ENCODE peak calls at places on chromosomes 3 and 15, in seven cellular contexts. H, Q, P, K, R, V and U are unnamed samples.

GRCh38 chr3:15171096-15171495 is 35.0 kb upstream of the CAPN7 start:
- DNase-seq in H (no peak), Q (no peak), P (no peak), K (no peak), R (no peak), V (no peak), U (no peak)

GRCh38 chr15:70528270-70528706 is 235.1 kb downstream of the UACA start:
- DNase-seq in H (no peak), Q (no peak), P (no peak), K (no peak), R (peak; percentile 82), V (no peak), U (no peak)

GRCh38 chr3:30607032-30607833 is 832 bp downstream of the TGFBR2 start:
- DNase-seq in H (peak; percentile 71), Q (no peak), P (peak; percentile 14), K (peak; percentile 58), R (peak; percentile 97), V (peak; percentile 83), U (peak; percentile 65)

GRCh38 chr3:1275495-1275894 is 182.7 kb downstream of the CNTN6 start:
- DNase-seq in H (no peak), Q (no peak), P (peak; percentile 65), K (no peak), R (no peak), V (no peak), U (no peak)

GRCh38 chr3:77372018-77372417 is 332.1 kb downstream of the ROBO2 start:
- DNase-seq in H (no peak), Q (no peak), P (no peak), K (no peak), R (no peak), V (no peak), U (no peak)

GRCh38 chr3:122918576-122919290 is 108.8 kb downstream of the SEMA5B start:
- DNase-seq in H (no peak), Q (no peak), P (no peak), K (peak; percentile 19), R (peak; percentile 37), V (no peak), U (peak; percentile 68)

GRCh38 chr3:111851511-111851954 is 7.5 kb upstream of the PHLDB2 start:
- DNase-seq in H (peak; percentile 44), Q (no peak), P (no peak), K (peak; percentile 97), R (no peak), V (no peak), U (peak; percentile 71)

GRCh38 chr15:43390723-43391122 is 19.8 kb downstream of the TUBGCP4 start:
- DNase-seq in H (no peak), Q (no peak), P (no peak), K (no peak), R (no peak), V (no peak), U (no peak)

GRCh38 chr3:151835751-151836550 is 22.0 kb downstream of the AADAC start:
- DNase-seq in H (no peak), Q (peak; percentile 8), P (no peak), K (no peak), R (no peak), V (no peak), U (peak; percentile 68)

GRCh38 chr3:33173103-33173502 is 45.5 kb downstream of the SUSD5 start:
- DNase-seq in H (no peak), Q (no peak), P (no peak), K (no peak), R (no peak), V (no peak), U (no peak)

GRCh38 chr3:181052256-181052655 is 62.7 kb upstream of the DNAJC19 start:
- DNase-seq in H (no peak), Q (no peak), P (no peak), K (no peak), R (no peak), V (no peak), U (no peak)

GRCh38 chr15:61938249-61938648 is 122.0 kb downstream of the VPS13C start:
- DNase-seq in H (no peak), Q (no peak), P (no peak), K (no peak), R (no peak), V (no peak), U (no peak)

GRCh38 chr3:156787926-156788663 is 38.1 kb upstream of the LEKR1 start:
- DNase-seq in H (no peak), Q (peak; percentile 79), P (no peak), K (peak; percentile 94), R (no peak), V (no peak), U (peak; percentile 73)

GRCh38 chr15:40567111-40567510 is 2.0 kb upstream of the RPUSD2 start:
- DNase-seq in H (no peak), Q (no peak), P (peak; percentile 43), K (peak; percentile 29), R (no peak), V (no peak), U (no peak)

GRCh38 chr3:64022451-64023186 is 675 bp downstream of the PSMD6 start:
- DNase-seq in H (no peak), Q (no peak), P (no peak), K (peak; percentile 4), R (peak; percentile 76), V (peak; percentile 57), U (peak; percentile 47)
- H3K4me3 ChIP-seq in H (peak overlapping the region; percentile 95), Q (peak overlapping the region; percentile 95), P (peak overlapping the region; percentile 96), K (peak overlapping the region; percentile 86), R (peak overlapping the region; percentile 97), V (peak overlapping the region; percentile 97), U (peak overlapping the region; percentile 96)

GRCh38 chr15:32718082-32718821 is 448 bp downstream of the GREM1 start:
- DNase-seq in H (no peak), Q (no peak), P (peak; percentile 16), K (no peak), R (no peak), V (no peak), U (peak; percentile 93)
- H3K4me3 ChIP-seq in H (peak overlapping the region; percentile 24), Q (peak overlapping the region; percentile 92), P (peak overlapping the region; percentile 55), K (peak overlapping the region; percentile 64), R (peak overlapping the region; percentile 26), V (peak overlapping the region; percentile 52), U (peak overlapping the region; percentile 93)

GRCh38 chr3:158314426-158315357 is 204.8 kb downstream of the RSRC1 start:
- DNase-seq in H (no peak), Q (no peak), P (no peak), K (no peak), R (no peak), V (no peak), U (no peak)

GRCh38 chr3:158308533-158308932 is 198.6 kb downstream of the RSRC1 start:
- DNase-seq in H (no peak), Q (no peak), P (no peak), K (no peak), R (no peak), V (no peak), U (no peak)

GRCh38 chr3:158313344-158313927 is 203.5 kb downstream of the RSRC1 start:
- DNase-seq in H (no peak), Q (no peak), P (peak; percentile 9), K (peak; percentile 56), R (no peak), V (no peak), U (no peak)

DNA sequence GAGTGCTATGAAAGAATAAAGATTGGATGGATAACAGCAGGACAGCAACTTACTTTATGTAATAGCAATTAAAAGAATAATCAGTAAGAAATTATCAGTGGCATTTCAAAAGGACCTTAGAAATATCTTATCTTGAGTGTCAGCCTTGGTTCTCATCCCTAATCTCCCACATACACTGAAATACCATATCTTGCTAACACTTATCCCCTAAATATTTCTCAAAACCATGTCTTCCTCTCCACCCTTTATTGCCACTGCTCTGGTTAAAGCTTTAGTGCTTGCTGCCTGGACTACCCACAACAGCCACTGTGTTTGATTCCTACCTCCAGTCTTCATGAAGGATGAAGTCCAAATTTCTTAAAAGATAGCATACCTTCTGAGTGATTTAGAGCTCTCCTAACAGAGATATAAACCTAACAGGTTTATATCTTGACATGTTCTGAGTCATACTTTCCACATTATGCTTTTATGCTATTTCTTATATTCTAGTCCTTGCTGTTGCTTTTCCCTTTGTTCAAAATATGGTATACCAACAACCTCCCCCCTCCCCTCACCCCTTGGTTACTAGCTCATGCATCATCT is 202.8 kb downstream of the RSRC1 start:
- DNase-seq in H (no peak), Q (no peak), P (no peak), K (no peak), R (no peak), V (no peak), U (no peak)
- H3K4me3 ChIP-seq in H (no peak overlapping the region), Q (no peak overlapping the region), P (no peak overlapping the region), K (no peak overlapping the region), R (no peak overlapping the region), V (no peak overlapping the region), U (no peak overlapping the region)

GRCh38 chr3:9701711-9702110 is 1.9 kb upstream of the CPNE9 start:
- DNase-seq in H (no peak), Q (no peak), P (no peak), K (no peak), R (peak; percentile 65), V (no peak), U (no peak)

GRCh38 chr3:9703736-9704342 is at the start of gene CPNE9:
- DNase-seq in H (no peak), Q (no peak), P (peak; percentile 51), K (no peak), R (peak; percentile 64), V (no peak), U (no peak)

GRCh38 chr3:9703240-9703639 is 393 bp upstream of the CPNE9 start:
- DNase-seq in H (no peak), Q (no peak), P (no peak), K (no peak), R (no peak), V (no peak), U (no peak)

GRCh38 chr3:9701006-9701405 is 2.6 kb upstream of the CPNE9 start:
- DNase-seq in H (no peak), Q (no peak), P (no peak), K (no peak), R (peak; percentile 23), V (no peak), U (no peak)

DNA sequence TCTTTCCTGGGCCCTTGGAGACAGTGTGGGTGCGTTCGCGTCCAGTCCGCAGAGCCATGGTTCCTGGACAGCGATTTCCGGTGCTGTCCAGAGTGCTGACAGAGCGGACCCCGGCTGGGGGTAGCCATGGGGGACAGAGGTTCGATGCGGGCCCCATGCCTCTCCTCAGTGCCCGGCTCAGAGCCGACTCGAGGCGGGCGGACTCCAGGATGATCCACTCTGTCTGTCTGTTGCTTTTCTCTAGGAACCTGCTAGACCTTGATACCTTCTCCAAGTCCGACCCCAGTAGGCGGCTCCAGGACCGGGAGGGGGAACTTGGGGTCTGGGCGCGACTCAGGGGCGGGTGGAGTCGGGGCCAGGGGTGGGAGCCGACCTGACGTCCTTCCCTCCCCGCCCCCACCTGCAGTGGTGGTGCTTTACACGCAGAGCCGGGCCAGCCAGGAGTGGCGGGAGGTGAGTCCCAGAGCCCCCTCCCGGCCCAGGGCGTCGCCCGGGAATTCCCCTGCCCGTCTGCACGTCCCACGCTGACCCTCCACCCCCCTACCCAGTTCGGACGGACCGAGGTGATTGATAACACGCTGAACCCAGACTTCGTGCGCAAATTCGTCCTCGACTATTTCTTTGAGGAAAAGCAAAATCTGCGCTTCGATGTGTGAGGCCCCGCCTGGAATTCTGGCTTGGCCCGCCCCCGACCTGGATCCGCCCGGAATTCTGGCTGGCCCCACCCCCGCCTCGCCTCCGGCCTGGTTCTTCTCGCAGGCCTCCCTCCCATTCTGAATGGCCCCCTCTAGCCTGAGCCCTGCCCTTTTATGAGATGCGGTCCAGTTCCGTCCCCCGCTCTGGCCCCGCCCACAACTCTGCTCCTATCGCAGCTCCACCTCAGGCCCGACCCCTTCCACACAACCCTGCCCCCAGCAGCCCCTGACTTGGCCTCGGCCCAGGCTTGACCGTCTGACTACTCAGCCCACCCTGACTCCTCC is 1.0 kb downstream of the CPNE9 start:
- DNase-seq in H (no peak), Q (no peak), P (peak; percentile 70), K (peak; percentile 19), R (peak; percentile 71), V (peak; percentile 63), U (peak; percentile 95)
- H3K4me3 ChIP-seq in H (peak overlapping the region; percentile 3), Q (peak overlapping the region; percentile 37), P (peak overlapping the region; percentile 45), K (peak overlapping the region; percentile 61), R (peak overlapping the region; percentile 33), V (peak overlapping the region; percentile 48), U (peak overlapping the region; percentile 40)